ENCODE peak calls at places on chromosomes 13 and 19, in ten cellular contexts. One of them, this sample, is unnamed.

GRCh38 chr13:73677041-73677589 is 457.1 kb downstream of the KLF12 start:
- DNase-seq in kidney epithelial cell: no peak
- DNase-seq in foreskin keratinocyte: peak
- DNase-seq in BE2C: no peak
- DNase-seq in neural crest cell: no peak
- DNase-seq in progenitor cell of endocrine pancreas: no peak
- DNase-seq in NB4: no peak
- DNase-seq in thyroid gland: no peak
- DNase-seq in body of pancreas: no peak
- DNase-seq in AG09319: no peak
- DNase-seq in this sample: no peak

GRCh38 chr13:70817571-70817970 is 709.3 kb upstream of the KLHL1 start:
- DNase-seq in kidney epithelial cell: no peak
- DNase-seq in foreskin keratinocyte: no peak
- DNase-seq in BE2C: no peak
- DNase-seq in neural crest cell: no peak
- DNase-seq in progenitor cell of endocrine pancreas: no peak
- DNase-seq in NB4: no peak
- DNase-seq in thyroid gland: no peak
- DNase-seq in body of pancreas: no peak
- DNase-seq in AG09319: no peak
- DNase-seq in this sample: no peak

GRCh38 chr13:94435604-94436226 is 43.8 kb downstream of the DCT start:
- DNase-seq in kidney epithelial cell: peak
- DNase-seq in foreskin keratinocyte: no peak
- DNase-seq in BE2C: no peak
- DNase-seq in neural crest cell: no peak
- DNase-seq in progenitor cell of endocrine pancreas: no peak
- DNase-seq in NB4: peak
- DNase-seq in thyroid gland: no peak
- DNase-seq in body of pancreas: no peak
- DNase-seq in AG09319: peak
- DNase-seq in this sample: no peak

GRCh38 chr19:41564515-41565383 is 11.2 kb upstream of the CEACAM21 start:
- DNase-seq in kidney epithelial cell: no peak
- DNase-seq in foreskin keratinocyte: no peak
- DNase-seq in BE2C: no peak
- DNase-seq in neural crest cell: no peak
- DNase-seq in progenitor cell of endocrine pancreas: no peak
- DNase-seq in NB4: no peak
- DNase-seq in thyroid gland: no peak
- DNase-seq in body of pancreas: no peak
- DNase-seq in AG09319: no peak
- DNase-seq in this sample: no peak

GRCh38 chr19:38547446-38547845 is 70.3 kb downstream of the MAP4K1 start:
- DNase-seq in kidney epithelial cell: no peak
- DNase-seq in foreskin keratinocyte: no peak
- DNase-seq in BE2C: no peak
- DNase-seq in neural crest cell: no peak
- DNase-seq in progenitor cell of endocrine pancreas: no peak
- DNase-seq in NB4: no peak
- DNase-seq in thyroid gland: no peak
- DNase-seq in body of pancreas: no peak
- DNase-seq in AG09319: no peak
- DNase-seq in this sample: no peak

GRCh38 chr19:45468159-45468651 is 409 bp downstream of the FOSB start:
- DNase-seq in kidney epithelial cell: no peak
- DNase-seq in foreskin keratinocyte: no peak
- DNase-seq in BE2C: no peak
- DNase-seq in neural crest cell: peak
- DNase-seq in progenitor cell of endocrine pancreas: no peak
- DNase-seq in NB4: peak
- DNase-seq in thyroid gland: peak
- DNase-seq in body of pancreas: peak
- DNase-seq in AG09319: no peak
- DNase-seq in this sample: peak

GRCh38 chr13:66405908-66406802 is 824.0 kb downstream of the PCDH9 start:
- DNase-seq in kidney epithelial cell: peak
- DNase-seq in foreskin keratinocyte: peak
- DNase-seq in BE2C: no peak
- DNase-seq in neural crest cell: no peak
- DNase-seq in progenitor cell of endocrine pancreas: no peak
- DNase-seq in NB4: no peak
- DNase-seq in thyroid gland: no peak
- DNase-seq in body of pancreas: no peak
- DNase-seq in AG09319: no peak
- DNase-seq in this sample: no peak

GRCh38 chr13:41327994-41328778 is 17.1 kb downstream of the NAA16 start:
- DNase-seq in kidney epithelial cell: no peak
- DNase-seq in foreskin keratinocyte: no peak
- DNase-seq in BE2C: no peak
- DNase-seq in neural crest cell: no peak
- DNase-seq in progenitor cell of endocrine pancreas: no peak
- DNase-seq in NB4: no peak
- DNase-seq in thyroid gland: no peak
- DNase-seq in body of pancreas: no peak
- DNase-seq in AG09319: no peak
- DNase-seq in this sample: no peak

GRCh38 chr13:48222358-48223015 is 10.5 kb upstream of the ITM2B start:
- DNase-seq in kidney epithelial cell: no peak
- DNase-seq in foreskin keratinocyte: no peak
- DNase-seq in BE2C: no peak
- DNase-seq in neural crest cell: no peak
- DNase-seq in progenitor cell of endocrine pancreas: no peak
- DNase-seq in NB4: peak
- DNase-seq in thyroid gland: no peak
- DNase-seq in body of pancreas: no peak
- DNase-seq in AG09319: no peak
- DNase-seq in this sample: no peak

GRCh38 chr19:16801599-16801998 is 27.6 kb upstream of the SIN3B start:
- DNase-seq in kidney epithelial cell: peak
- DNase-seq in foreskin keratinocyte: no peak
- DNase-seq in BE2C: no peak
- DNase-seq in neural crest cell: no peak
- DNase-seq in progenitor cell of endocrine pancreas: no peak
- DNase-seq in NB4: peak
- DNase-seq in thyroid gland: no peak
- DNase-seq in body of pancreas: no peak
- DNase-seq in AG09319: no peak
- DNase-seq in this sample: no peak

GRCh38 chr13:59319276-59319675 is 844.5 kb downstream of the DIAPH3 start:
- DNase-seq in kidney epithelial cell: no peak
- DNase-seq in foreskin keratinocyte: no peak
- DNase-seq in BE2C: no peak
- DNase-seq in neural crest cell: no peak
- DNase-seq in progenitor cell of endocrine pancreas: no peak
- DNase-seq in NB4: no peak
- DNase-seq in thyroid gland: no peak
- DNase-seq in body of pancreas: no peak
- DNase-seq in AG09319: no peak
- DNase-seq in this sample: no peak

GRCh38 chr19:50325310-50326100 is 3.7 kb downstream of the KCNC3 start:
- DNase-seq in kidney epithelial cell: no peak
- DNase-seq in foreskin keratinocyte: no peak
- DNase-seq in BE2C: peak
- DNase-seq in neural crest cell: peak
- DNase-seq in progenitor cell of endocrine pancreas: peak
- DNase-seq in NB4: peak
- DNase-seq in thyroid gland: peak
- DNase-seq in body of pancreas: peak
- DNase-seq in AG09319: no peak
- DNase-seq in this sample: peak

GRCh38 chr13:113493315-113493951 is 2.9 kb upstream of the DCUN1D2 start:
- DNase-seq in kidney epithelial cell: peak
- DNase-seq in foreskin keratinocyte: peak
- DNase-seq in BE2C: no peak
- DNase-seq in neural crest cell: no peak
- DNase-seq in progenitor cell of endocrine pancreas: no peak
- DNase-seq in NB4: peak
- DNase-seq in thyroid gland: no peak
- DNase-seq in body of pancreas: no peak
- DNase-seq in AG09319: peak
- DNase-seq in this sample: no peak

GRCh38 chr19:3986260-3987041 is 1.2 kb upstream of the EEF2 start:
- DNase-seq in kidney epithelial cell: peak
- DNase-seq in foreskin keratinocyte: no peak
- DNase-seq in BE2C: peak
- DNase-seq in neural crest cell: no peak
- DNase-seq in progenitor cell of endocrine pancreas: no peak
- DNase-seq in NB4: peak
- DNase-seq in thyroid gland: peak
- DNase-seq in body of pancreas: peak
- DNase-seq in AG09319: no peak
- DNase-seq in this sample: no peak

GRCh38 chr19:3984584-3984907 is 717 bp downstream of the EEF2 start:
- DNase-seq in kidney epithelial cell: no peak
- DNase-seq in foreskin keratinocyte: no peak
- DNase-seq in BE2C: no peak
- DNase-seq in neural crest cell: no peak
- DNase-seq in progenitor cell of endocrine pancreas: no peak
- DNase-seq in NB4: no peak
- DNase-seq in thyroid gland: no peak
- DNase-seq in body of pancreas: peak
- DNase-seq in AG09319: no peak
- DNase-seq in this sample: no peak

GRCh38 chr19:3983936-3984583 is 1.2 kb downstream of the EEF2 start:
- DNase-seq in kidney epithelial cell: no peak
- DNase-seq in foreskin keratinocyte: no peak
- DNase-seq in BE2C: no peak
- DNase-seq in neural crest cell: no peak
- DNase-seq in progenitor cell of endocrine pancreas: no peak
- DNase-seq in NB4: peak
- DNase-seq in thyroid gland: peak
- DNase-seq in body of pancreas: peak
- DNase-seq in AG09319: no peak
- DNase-seq in this sample: no peak

GRCh38 chr19:3985643-3986259 is 488 bp upstream of the EEF2 start:
- DNase-seq in kidney epithelial cell: no peak
- DNase-seq in foreskin keratinocyte: no peak
- DNase-seq in BE2C: no peak
- DNase-seq in neural crest cell: no peak
- DNase-seq in progenitor cell of endocrine pancreas: no peak
- DNase-seq in NB4: no peak
- DNase-seq in thyroid gland: no peak
- DNase-seq in body of pancreas: no peak
- DNase-seq in AG09319: no peak
- DNase-seq in this sample: no peak

GRCh38 chr19:3984908-3985642 is at the start of gene EEF2:
- DNase-seq in kidney epithelial cell: no peak
- DNase-seq in foreskin keratinocyte: no peak
- DNase-seq in BE2C: peak
- DNase-seq in neural crest cell: peak
- DNase-seq in progenitor cell of endocrine pancreas: peak
- DNase-seq in NB4: peak
- DNase-seq in thyroid gland: peak
- DNase-seq in body of pancreas: peak
- DNase-seq in AG09319: peak
- DNase-seq in this sample: peak
- TF ChIP-seq CTCF in kidney epithelial cell: no peak
- TF ChIP-seq CTCF in foreskin keratinocyte: no peak
- TF ChIP-seq CTCF in BE2C: no peak
- TF ChIP-seq CTCF in neural crest cell: no peak
- TF ChIP-seq CTCF in progenitor cell of endocrine pancreas: no peak
- TF ChIP-seq CTCF in NB4: no peak
- TF ChIP-seq CTCF in thyroid gland: no peak
- TF ChIP-seq CTCF in body of pancreas: no peak
- TF ChIP-seq CTCF in AG09319: no peak
- TF ChIP-seq CTCF in this sample: no peak

GRCh38 chr13:81302677-81303076 is 961.8 kb upstream of the SPRY2 start:
- DNase-seq in kidney epithelial cell: no peak
- DNase-seq in foreskin keratinocyte: no peak
- DNase-seq in BE2C: no peak
- DNase-seq in neural crest cell: no peak
- DNase-seq in progenitor cell of endocrine pancreas: no peak
- DNase-seq in NB4: no peak
- DNase-seq in thyroid gland: no peak
- DNase-seq in body of pancreas: no peak
- DNase-seq in AG09319: no peak
- DNase-seq in this sample: no peak
- TF ChIP-seq CTCF in kidney epithelial cell: no peak
- TF ChIP-seq CTCF in foreskin keratinocyte: no peak
- TF ChIP-seq CTCF in BE2C: no peak
- TF ChIP-seq CTCF in neural crest cell: no peak
- TF ChIP-seq CTCF in progenitor cell of endocrine pancreas: no peak
- TF ChIP-seq CTCF in NB4: no peak
- TF ChIP-seq CTCF in thyroid gland: no peak
- TF ChIP-seq CTCF in body of pancreas: no peak
- TF ChIP-seq CTCF in AG09319: no peak
- TF ChIP-seq CTCF in this sample: no peak

DNA sequence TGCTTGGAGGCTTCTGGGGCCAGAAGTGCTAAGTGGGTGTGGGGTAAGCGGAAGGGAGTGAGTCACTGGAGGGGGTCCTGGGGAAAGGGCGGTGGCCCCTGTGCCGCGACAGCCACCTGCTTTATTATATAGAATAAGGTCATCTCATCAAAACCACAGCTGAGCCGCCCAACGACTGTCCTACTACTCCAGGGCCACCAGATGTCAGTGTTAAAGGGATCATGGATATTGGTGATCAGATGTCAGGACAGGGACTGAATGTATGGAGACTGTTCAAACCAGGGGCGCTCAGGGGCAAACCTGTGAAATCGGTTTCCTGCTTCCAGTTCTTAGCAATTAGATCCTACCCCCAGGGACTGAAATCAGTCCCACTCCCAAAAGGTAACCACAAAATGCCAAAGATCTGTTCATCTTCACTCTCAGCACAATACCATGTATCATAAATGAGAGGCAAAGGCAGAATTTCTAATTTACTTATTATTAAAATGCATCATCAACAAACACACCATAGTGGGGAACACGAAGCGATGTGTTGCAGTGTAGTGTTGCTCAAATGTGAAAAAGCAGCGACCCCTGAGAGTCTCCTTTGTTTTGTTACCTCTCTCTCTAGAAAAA is 24.5 kb downstream of the ARL11 start:
- DNase-seq in kidney epithelial cell: no peak
- DNase-seq in foreskin keratinocyte: no peak
- DNase-seq in BE2C: peak
- DNase-seq in neural crest cell: peak
- DNase-seq in progenitor cell of endocrine pancreas: no peak
- DNase-seq in NB4: peak
- DNase-seq in thyroid gland: peak
- DNase-seq in body of pancreas: peak
- DNase-seq in AG09319: no peak
- DNase-seq in this sample: no peak
- TF ChIP-seq CTCF in kidney epithelial cell: peak
- TF ChIP-seq CTCF in foreskin keratinocyte: peak
- TF ChIP-seq CTCF in BE2C: peak
- TF ChIP-seq CTCF in neural crest cell: peak
- TF ChIP-seq CTCF in progenitor cell of endocrine pancreas: peak
- TF ChIP-seq CTCF in NB4: peak
- TF ChIP-seq CTCF in thyroid gland: no peak
- TF ChIP-seq CTCF in body of pancreas: peak
- TF ChIP-seq CTCF in AG09319: peak
- TF ChIP-seq CTCF in this sample: peak

DNA sequence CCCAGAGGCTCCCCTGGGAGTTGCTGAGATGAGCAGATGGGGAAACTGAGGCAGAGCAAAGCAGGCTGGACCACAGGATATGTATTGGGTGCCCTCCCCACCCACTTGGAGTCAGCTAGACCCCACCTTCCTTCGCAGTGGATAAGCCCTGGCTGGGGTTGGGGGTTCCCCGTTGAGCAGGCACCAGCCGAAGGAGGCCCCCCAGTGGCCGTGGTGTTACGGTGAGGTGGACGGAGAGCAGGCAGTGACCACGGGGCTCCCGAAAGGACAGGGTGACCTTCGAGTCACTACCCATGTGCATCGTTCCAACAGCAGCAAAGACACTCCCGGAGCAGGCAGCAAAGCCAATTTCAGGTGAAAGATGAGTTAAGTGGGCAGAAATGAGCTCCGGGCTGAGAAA is 62.4 kb upstream of the ADGRE5 start:
- DNase-seq in kidney epithelial cell: no peak
- DNase-seq in foreskin keratinocyte: no peak
- DNase-seq in BE2C: no peak
- DNase-seq in neural crest cell: peak
- DNase-seq in progenitor cell of endocrine pancreas: no peak
- DNase-seq in NB4: no peak
- DNase-seq in thyroid gland: no peak
- DNase-seq in body of pancreas: no peak
- DNase-seq in AG09319: no peak
- DNase-seq in this sample: no peak
- TF ChIP-seq CTCF in kidney epithelial cell: peak
- TF ChIP-seq CTCF in foreskin keratinocyte: no peak
- TF ChIP-seq CTCF in BE2C: peak
- TF ChIP-seq CTCF in neural crest cell: no peak
- TF ChIP-seq CTCF in progenitor cell of endocrine pancreas: peak
- TF ChIP-seq CTCF in NB4: peak
- TF ChIP-seq CTCF in thyroid gland: no peak
- TF ChIP-seq CTCF in body of pancreas: no peak
- TF ChIP-seq CTCF in AG09319: peak
- TF ChIP-seq CTCF in this sample: no peak

This sample was measured in mesothelial cell of epicardium.